ENCODE peak calls at places on chromosomes 11 and 22, in ten cellular contexts. W is pancreas, C is heart right ventricle, H is ovary, Q is retinal pigment epithelial cell, V is right atrium auricular region, E is thoracic aorta, I is HFF-Myc, T is cardiac fibroblast, G is mesendoderm. X is an unnamed sample.

GRCh38 chr11:10881892-10882291 is 24.0 kb upstream of the ZBED5 start:
- DNase-seq in I (no peak), T (no peak), E (no peak), C (no peak), Q (no peak), H (no peak), G (no peak), W (no peak), V (no peak), X (no peak)

GRCh38 chr22:21106000-21106399 is 60.3 kb downstream of the LRRC74B start:
- DNase-seq in Q (no peak), V (no peak), H (no peak), C (no peak), T (no peak), I (no peak), W (no peak), E (no peak), G (peak; percentile 51), X (no peak)

GRCh38 chr11:116642902-116643301 is 129.9 kb downstream of the BUD13 start:
- DNase-seq in T (no peak), I (no peak), W (no peak), C (no peak), H (no peak), G (no peak), V (no peak), Q (no peak), E (no peak), X (no peak)

GRCh38 chr22:38397189-38398097 is 57.6 kb downstream of the KCNJ4 start:
- DNase-seq in W (peak; percentile 53), G (peak; percentile 99), I (no peak), V (no peak), C (peak; percentile 70), H (no peak), T (peak; percentile 65), E (no peak), Q (no peak), X (no peak)

GRCh38 chr22:37502342-37503182 is 16.4 kb upstream of the MFNG start:
- DNase-seq in E (no peak), T (no peak), I (no peak), V (no peak), C (no peak), W (peak; percentile 77), H (no peak), G (peak; percentile 55), Q (no peak), X (no peak)

GRCh38 chr11:121464352-121464946 is 11.7 kb upstream of the SORL1-AS1 start:
- DNase-seq in C (peak; percentile 57), H (peak; percentile 68), T (peak; percentile 82), W (peak; percentile 47), E (no peak), I (peak; percentile 84), G (peak; percentile 86), V (peak; percentile 73), Q (peak; percentile 60), X (no peak)

GRCh38 chr22:28442264-28442950 is 237.2 kb downstream of the TTC28 start:
- DNase-seq in Q (no peak), W (peak; percentile 86), C (peak; percentile 83), G (peak; percentile 92), H (peak; percentile 86), I (no peak), V (peak; percentile 69), T (peak; percentile 81), E (no peak), X (peak; percentile 59)

GRCh38 chr22:44920183-44920582 is 89.6 kb downstream of the PHF21B start:
- DNase-seq in V (no peak), W (no peak), I (no peak), H (no peak), Q (no peak), E (no peak), C (no peak), G (no peak), T (no peak), X (no peak)

GRCh38 chr22:36644333-36644757 is 59.2 kb downstream of the CACNG2 start:
- DNase-seq in C (no peak), V (no peak), G (peak; percentile 89), H (no peak), T (peak; percentile 94), W (peak; percentile 82), E (no peak), Q (peak; percentile 82), I (peak; percentile 77), X (no peak)

GRCh38 chr11:81211050-81211449 is 1522.6 kb downstream of the FAM181B start:
- DNase-seq in V (no peak), H (no peak), C (no peak), Q (no peak), E (no peak), W (no peak), T (no peak), I (no peak), G (no peak), X (no peak)

GRCh38 chr11:124895471-124895971 is 2.1 kb downstream of the ROBO4 start:
- DNase-seq in C (no peak), E (no peak), V (no peak), W (no peak), I (no peak), T (no peak), H (no peak), G (no peak), Q (no peak), X (no peak)
- H3K4me3 ChIP-seq in C (peak overlapping the region; percentile 58), E (no peak overlapping the region), V (peak overlapping the region; percentile 37), W (no peak overlapping the region), I (no peak overlapping the region), T (no peak overlapping the region), H (no peak overlapping the region), G (no peak overlapping the region), Q (no peak overlapping the region), X (peak overlapping the region; percentile 47)

DNA sequence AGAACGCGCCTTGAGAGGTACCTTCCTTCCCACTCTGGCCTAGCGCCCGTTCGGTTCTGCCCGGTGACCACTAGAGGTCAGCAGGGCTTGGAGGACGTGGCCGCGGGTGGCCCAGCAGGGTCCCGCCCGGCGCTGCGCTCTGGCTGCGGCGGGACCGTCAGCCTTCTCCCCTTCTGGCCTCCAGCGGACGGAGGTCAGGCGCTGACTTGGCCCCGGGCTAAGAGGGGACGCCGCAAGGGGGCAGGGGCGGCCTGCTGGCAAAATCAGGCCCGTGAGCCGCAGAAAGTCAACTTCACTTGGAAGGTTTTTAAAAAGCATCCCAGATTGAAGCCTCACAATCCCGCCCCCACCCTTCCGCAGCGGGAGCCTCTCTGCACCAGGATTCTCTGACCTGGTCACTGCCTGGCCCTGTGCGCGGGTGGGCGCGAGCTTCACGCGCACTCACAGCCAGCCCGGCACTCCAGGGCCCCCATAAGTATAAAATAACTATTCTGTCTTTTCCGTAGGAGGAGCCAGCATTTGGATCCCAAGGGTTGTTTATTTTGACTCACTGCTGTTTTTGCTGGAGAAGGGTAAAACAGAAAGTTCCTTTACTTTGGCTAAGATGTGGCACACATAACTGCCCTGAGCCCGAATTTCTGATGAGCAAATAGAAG is 23.2 kb upstream of the ZBTB16 start:
- DNase-seq in I (no peak), E (no peak), Q (no peak), T (peak; percentile 88), H (peak; percentile 80), V (peak; percentile 87), G (peak; percentile 95), W (peak; percentile 90), C (peak; percentile 89), X (peak; percentile 83)
- H3K4me3 ChIP-seq in I (no peak overlapping the region), E (peak overlapping the region; percentile 68), Q (no peak overlapping the region), T (peak overlapping the region; percentile 27), H (peak overlapping the region; percentile 40), V (peak overlapping the region; percentile 16), G (no peak overlapping the region), W (peak overlapping the region; percentile 46), C (peak overlapping the region; percentile 50), X (peak overlapping the region; percentile 46)

GRCh38 chr11:27603376-27603775 is 96.8 kb upstream of the LIN7C start:
- DNase-seq in W (no peak), I (no peak), C (no peak), T (no peak), V (no peak), Q (no peak), H (no peak), E (no peak), G (no peak), X (no peak)

GRCh38 chr11:27599217-27599616 is 92.6 kb upstream of the LIN7C start:
- DNase-seq in W (no peak), G (peak; percentile 67), I (no peak), H (no peak), T (no peak), E (no peak), C (no peak), V (no peak), Q (no peak), X (no peak)

GRCh38 chr11:27605422-27605821 is 94.8 kb downstream of the BDNF start:
- DNase-seq in E (no peak), H (no peak), V (no peak), C (no peak), G (no peak), W (no peak), T (no peak), I (no peak), Q (no peak), X (no peak)

GRCh38 chr11:27600656-27601055 is 94.1 kb upstream of the LIN7C start:
- DNase-seq in I (no peak), W (no peak), V (no peak), H (no peak), C (no peak), T (no peak), G (no peak), Q (peak; percentile 54), E (no peak), X (no peak)

DNA sequence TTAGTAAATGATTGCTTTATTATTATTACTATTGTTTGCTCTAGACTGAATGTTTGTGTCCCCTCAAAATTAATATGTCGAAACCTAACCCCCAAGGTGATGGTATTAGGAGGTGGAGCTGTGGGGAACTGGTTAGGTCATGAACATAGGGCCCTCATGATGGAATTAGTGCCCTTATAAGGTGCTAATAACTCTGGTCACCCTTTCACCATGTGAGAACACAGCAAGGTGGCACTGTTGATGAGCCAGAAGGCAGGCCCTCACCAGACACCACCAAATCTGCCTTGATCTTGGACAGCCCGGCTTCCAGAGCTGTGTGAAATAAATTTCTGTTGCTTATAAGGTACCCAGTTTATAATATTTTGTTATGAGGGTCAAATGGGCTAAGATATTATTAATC is 95.8 kb downstream of the BDNF start:
- DNase-seq in C (no peak), Q (no peak), V (no peak), T (no peak), I (no peak), E (no peak), H (no peak), W (no peak), G (no peak), X (no peak)
- H3K4me3 ChIP-seq in C (no peak overlapping the region), Q (no peak overlapping the region), V (no peak overlapping the region), T (no peak overlapping the region), I (no peak overlapping the region), E (no peak overlapping the region), H (no peak overlapping the region), W (no peak overlapping the region), G (no peak overlapping the region), X (no peak overlapping the region)

DNA sequence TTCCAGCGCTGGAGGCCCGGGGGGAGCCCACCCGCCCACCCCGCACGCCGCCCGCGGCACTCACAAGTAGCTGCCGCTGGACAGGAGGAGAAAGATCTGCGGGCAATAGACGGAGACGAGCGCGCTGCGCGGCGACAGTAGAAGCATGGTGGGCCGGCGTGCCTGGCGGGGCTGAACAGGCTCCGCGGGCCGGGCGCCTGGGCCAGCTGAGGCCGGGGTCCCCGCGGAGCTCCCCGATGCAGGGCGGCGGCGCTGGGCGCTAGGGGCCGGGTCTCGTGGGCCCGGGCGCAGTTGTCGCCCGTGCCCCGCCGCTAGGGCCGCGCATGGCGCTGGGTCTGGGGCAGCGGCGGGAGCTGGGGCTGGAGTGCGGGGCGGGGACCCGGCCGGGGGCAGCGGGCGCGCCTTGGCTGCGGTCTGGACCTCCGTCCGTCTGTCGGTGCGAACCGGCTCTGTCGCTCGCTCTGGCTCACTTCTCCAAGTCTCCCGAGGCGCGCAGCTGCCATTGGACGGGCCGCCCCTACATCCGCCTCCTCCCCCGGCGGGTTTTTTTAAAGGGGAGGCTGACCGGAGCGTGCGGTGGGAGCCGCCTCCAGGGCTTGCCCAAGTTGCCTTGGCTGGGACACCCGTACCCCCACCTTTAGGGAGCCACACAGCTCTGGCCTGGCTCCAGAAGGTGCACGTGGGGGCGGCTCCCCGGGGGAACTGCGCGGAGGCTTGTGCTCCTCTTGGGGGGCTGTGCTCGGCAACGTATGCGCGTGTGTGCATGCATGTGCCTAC is 4.7 kb downstream of the WNT7B start:
- DNase-seq in E (no peak), V (no peak), T (no peak), W (no peak), I (no peak), G (no peak), Q (no peak), C (no peak), H (no peak), X (no peak)
- H3K4me3 ChIP-seq in E (peak overlapping the region; percentile 57), V (no peak overlapping the region), T (no peak overlapping the region), W (no peak overlapping the region), I (peak overlapping the region; percentile 64), G (no peak overlapping the region), Q (no peak overlapping the region), C (peak overlapping the region; percentile 26), H (no peak overlapping the region), X (no peak overlapping the region)

X was measured in gastrocnemius medialis.